ENCODE peak calls at places on chromosomes 16 and 17, in four cellular contexts. One of them, this sample, is unnamed. For H3K9me3, H3K36me3 and H3K4me1, the result is how much of the 10 kb centered on the place peaks cover.

GRCh38 chr16:49825006-49825405 is 30.9 kb downstream of the ZNF423 start:
- DNase-seq in PC-3: no peak
- DNase-seq in CD8-positive, alpha-beta memory T cell: no peak
- DNase-seq in tibial nerve: no peak
- DNase-seq in this sample: no peak

GRCh38 chr16:28845173-28846079 is 722 bp downstream of the TUFM start:
- DNase-seq in PC-3: peak
- DNase-seq in CD8-positive, alpha-beta memory T cell: no peak
- DNase-seq in tibial nerve: no peak
- DNase-seq in this sample: no peak

GRCh38 chr17:81838753-81839255 is 4.0 kb upstream of the PPP1R27 start:
- DNase-seq in PC-3: no peak
- DNase-seq in CD8-positive, alpha-beta memory T cell: no peak
- DNase-seq in tibial nerve: no peak
- DNase-seq in this sample: no peak

GRCh38 chr17:7627250-7628121 is at the start of gene SAT2:
- DNase-seq in PC-3: peak
- DNase-seq in CD8-positive, alpha-beta memory T cell: peak
- DNase-seq in tibial nerve: peak
- DNase-seq in this sample: peak

GRCh38 chr17:51662204-51663056 is 402.1 kb downstream of the UTP18 start:
- DNase-seq in PC-3: no peak
- DNase-seq in CD8-positive, alpha-beta memory T cell: no peak
- DNase-seq in tibial nerve: no peak
- DNase-seq in this sample: no peak

GRCh38 chr17:73683788-73684582 is 39.7 kb upstream of the SDK2 start:
- DNase-seq in PC-3: no peak
- DNase-seq in CD8-positive, alpha-beta memory T cell: no peak
- DNase-seq in tibial nerve: no peak
- DNase-seq in this sample: no peak

GRCh38 chr17:36880506-36880905 is 56.8 kb upstream of the LHX1 start:
- DNase-seq in PC-3: peak
- DNase-seq in CD8-positive, alpha-beta memory T cell: no peak
- DNase-seq in tibial nerve: no peak
- DNase-seq in this sample: no peak

GRCh38 chr17:30570596-30571265 is 93.5 kb downstream of the GOSR1 start:
- DNase-seq in PC-3: no peak
- DNase-seq in CD8-positive, alpha-beta memory T cell: no peak
- DNase-seq in tibial nerve: no peak
- DNase-seq in this sample: no peak

GRCh38 chr16:56294599-56294998 is 103.3 kb downstream of the GNAO1 start:
- DNase-seq in PC-3: peak
- DNase-seq in CD8-positive, alpha-beta memory T cell: no peak
- DNase-seq in tibial nerve: no peak
- DNase-seq in this sample: no peak

GRCh38 chr17:1227917-1228751 is 42.1 kb upstream of the BHLHA9 start:
- DNase-seq in PC-3: no peak
- DNase-seq in CD8-positive, alpha-beta memory T cell: peak
- DNase-seq in tibial nerve: peak
- DNase-seq in this sample: no peak

GRCh38 chr17:7842380-7842949 is 8.4 kb downstream of the KDM6B start:
- DNase-seq in PC-3: peak
- DNase-seq in CD8-positive, alpha-beta memory T cell: peak
- DNase-seq in tibial nerve: peak
- DNase-seq in this sample: peak

GRCh38 chr17:28584434-28584833 is 7.7 kb upstream of the ALDOC start:
- DNase-seq in PC-3: no peak
- DNase-seq in CD8-positive, alpha-beta memory T cell: no peak
- DNase-seq in tibial nerve: no peak
- DNase-seq in this sample: no peak

GRCh38 chr16:81707411-81708321 is 71.4 kb upstream of the PLCG2 start:
- DNase-seq in PC-3: peak
- DNase-seq in CD8-positive, alpha-beta memory T cell: no peak
- DNase-seq in tibial nerve: no peak
- DNase-seq in this sample: no peak

GRCh38 chr16:10693889-10694288 is 841 bp downstream of the TEKT5 start:
- DNase-seq in PC-3: no peak
- DNase-seq in CD8-positive, alpha-beta memory T cell: no peak
- DNase-seq in tibial nerve: no peak
- DNase-seq in this sample: no peak

DNA sequence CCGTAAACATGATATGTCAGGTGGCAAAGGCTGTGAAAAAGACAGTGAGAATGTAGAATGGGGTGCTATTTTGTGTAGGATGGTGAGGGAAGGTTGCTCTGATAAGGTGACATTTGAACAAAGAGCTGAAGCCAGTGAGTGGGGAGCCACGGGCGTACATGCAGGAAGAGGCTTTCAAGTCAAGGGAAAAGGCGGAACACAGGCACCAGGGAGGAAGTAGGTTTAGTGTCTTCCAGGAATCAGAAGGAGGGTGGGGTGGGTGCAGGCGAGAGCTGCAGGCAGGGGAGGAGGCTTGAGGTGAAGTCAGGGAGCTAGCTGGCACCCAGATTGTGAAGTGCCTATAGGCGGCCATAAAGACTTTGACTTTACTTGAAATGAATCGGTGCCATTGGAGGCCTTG is 14.1 kb downstream of the ZFP90 start:
- DNase-seq in PC-3: no peak
- DNase-seq in CD8-positive, alpha-beta memory T cell: no peak
- DNase-seq in tibial nerve: no peak
- DNase-seq in this sample: no peak
- H3K9me3 ChIP-seq in PC-3: under half
- H3K9me3 ChIP-seq in CD8-positive, alpha-beta memory T cell: under half
- H3K9me3 ChIP-seq in tibial nerve: half or more
- H3K9me3 ChIP-seq in this sample: under half

DNA sequence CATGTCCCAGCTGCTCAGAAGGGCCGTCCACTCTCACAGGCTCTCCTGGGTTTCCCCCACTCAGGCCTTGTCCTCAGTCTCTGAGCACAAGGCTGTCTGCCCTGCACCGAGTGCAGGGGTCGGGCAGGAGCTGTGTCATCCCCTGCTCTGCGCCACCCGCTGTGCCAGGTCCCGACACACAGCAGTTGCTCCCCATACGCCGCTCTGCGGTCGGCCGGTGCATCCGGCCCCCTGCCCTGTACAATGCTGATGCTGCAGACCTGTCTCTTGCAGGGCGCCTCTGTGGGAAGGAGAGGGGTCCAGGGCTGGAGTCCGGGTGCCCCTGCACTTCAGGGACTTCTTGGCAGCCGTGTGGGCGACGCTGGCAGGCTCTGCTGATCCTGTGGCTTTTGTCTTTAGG is 6.1 kb downstream of the TSC2 start:
- DNase-seq in PC-3: no peak
- DNase-seq in CD8-positive, alpha-beta memory T cell: no peak
- DNase-seq in tibial nerve: no peak
- DNase-seq in this sample: no peak
- H3K36me3 ChIP-seq in PC-3: under half
- H3K36me3 ChIP-seq in CD8-positive, alpha-beta memory T cell: under half
- H3K36me3 ChIP-seq in tibial nerve: under half
- H3K36me3 ChIP-seq in this sample: under half

DNA sequence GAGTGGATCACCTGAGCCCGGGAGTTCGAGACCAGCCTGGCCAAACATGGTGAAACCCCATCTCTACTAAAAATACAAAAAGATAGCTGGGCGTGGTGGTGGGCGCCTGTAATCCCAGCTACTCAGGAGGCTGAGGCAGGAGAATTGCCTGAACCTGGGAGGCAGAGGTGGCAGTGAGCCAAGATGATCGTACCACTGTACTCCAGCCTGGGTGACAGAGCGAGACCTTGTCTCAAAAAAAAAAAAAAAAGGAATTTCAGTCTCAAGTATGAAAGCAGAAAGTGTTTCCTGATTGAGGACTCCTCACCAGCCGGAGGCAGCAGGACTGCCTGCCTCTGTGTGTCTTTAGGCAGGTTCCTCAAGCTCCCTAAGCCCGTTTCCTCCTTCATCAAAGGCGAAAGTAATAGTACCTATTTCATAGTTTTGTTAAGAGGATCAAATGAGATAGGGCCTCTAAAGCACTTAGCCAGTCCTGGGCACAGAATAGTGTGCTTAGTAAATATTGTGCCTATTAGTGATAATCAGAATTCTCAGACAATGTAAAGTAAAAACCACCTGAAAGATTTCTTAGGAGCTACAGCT is 9.0 kb downstream of the RAI1 start:
- DNase-seq in PC-3: no peak
- DNase-seq in CD8-positive, alpha-beta memory T cell: no peak
- DNase-seq in tibial nerve: no peak
- DNase-seq in this sample: no peak
- H3K4me1 ChIP-seq in PC-3: half or more
- H3K4me1 ChIP-seq in CD8-positive, alpha-beta memory T cell: under half
- H3K4me1 ChIP-seq in tibial nerve: under half
- H3K4me1 ChIP-seq in this sample: under half

GRCh38 chr17:5179003-5179402 is 12.7 kb downstream of the ZNF594 start:
- DNase-seq in PC-3: no peak
- DNase-seq in CD8-positive, alpha-beta memory T cell: no peak
- DNase-seq in tibial nerve: no peak
- DNase-seq in this sample: no peak
- H3K9me3 ChIP-seq in PC-3: under half
- H3K9me3 ChIP-seq in CD8-positive, alpha-beta memory T cell: half or more
- H3K9me3 ChIP-seq in tibial nerve: half or more
- H3K9me3 ChIP-seq in this sample: under half

DNA sequence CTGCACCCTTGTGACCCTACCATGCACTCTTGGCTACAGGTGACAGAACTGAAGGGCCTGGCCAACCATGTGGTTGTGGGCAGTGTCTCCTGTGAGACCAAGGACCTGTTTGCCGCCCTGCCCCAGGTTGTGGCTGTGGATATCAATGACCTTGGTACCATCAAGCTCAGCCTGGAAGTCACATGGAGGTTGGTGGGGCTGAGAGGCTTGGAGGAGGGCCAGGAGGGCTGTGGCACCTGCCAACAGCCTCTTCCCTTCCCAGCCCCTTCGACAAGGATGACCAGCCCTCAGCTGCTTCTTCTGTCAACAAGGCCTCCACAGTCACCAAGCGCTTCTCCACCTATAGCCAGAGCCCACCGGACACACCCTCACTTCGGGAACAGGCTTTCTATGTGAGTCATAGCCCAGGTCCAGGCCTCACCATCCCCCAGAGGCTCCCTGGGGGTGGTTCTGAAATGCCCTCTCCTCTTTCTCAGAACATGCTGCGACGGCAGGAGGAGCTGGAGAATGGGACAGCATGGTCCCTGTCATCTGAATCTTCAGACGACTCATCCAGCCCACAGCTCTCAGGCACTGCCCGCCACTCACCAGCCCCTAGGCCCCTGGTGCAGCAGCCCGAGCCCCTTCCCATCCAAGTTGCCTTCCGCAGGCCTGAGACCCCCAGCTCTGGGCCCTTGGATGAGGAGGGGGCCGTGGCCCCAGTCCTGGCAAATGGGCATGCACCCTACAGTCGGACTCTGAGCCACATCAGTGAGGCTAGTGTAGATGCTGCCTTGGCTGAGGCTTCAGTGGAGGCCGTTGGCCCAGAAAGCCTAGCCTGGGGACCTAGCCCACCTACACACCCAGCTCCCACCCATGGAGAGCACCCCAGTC is 13.0 kb downstream of the RIPOR1 start:
- DNase-seq in PC-3: peak
- DNase-seq in CD8-positive, alpha-beta memory T cell: no peak
- DNase-seq in tibial nerve: no peak
- DNase-seq in this sample: no peak
- H3K36me3 ChIP-seq in PC-3: under half
- H3K36me3 ChIP-seq in CD8-positive, alpha-beta memory T cell: under half
- H3K36me3 ChIP-seq in tibial nerve: under half
- H3K36me3 ChIP-seq in this sample: under half

GRCh38 chr17:64975318-64976087 is 56.2 kb upstream of the LRRC37A3 start:
- DNase-seq in PC-3: peak
- DNase-seq in CD8-positive, alpha-beta memory T cell: peak
- DNase-seq in tibial nerve: peak
- DNase-seq in this sample: peak
- H3K4me1 ChIP-seq in PC-3: under half
- H3K4me1 ChIP-seq in CD8-positive, alpha-beta memory T cell: under half
- H3K4me1 ChIP-seq in tibial nerve: under half
- H3K4me1 ChIP-seq in this sample: under half

GRCh38 chr16:35200662-35201061 is 1741.2 kb downstream of the TP53TG3F start:
- DNase-seq in PC-3: no peak
- DNase-seq in CD8-positive, alpha-beta memory T cell: no peak
- DNase-seq in tibial nerve: no peak
- DNase-seq in this sample: no peak

GRCh38 chr16:35196313-35196712 is 1736.9 kb downstream of the TP53TG3F start:
- DNase-seq in PC-3: no peak
- DNase-seq in CD8-positive, alpha-beta memory T cell: no peak
- DNase-seq in tibial nerve: no peak
- DNase-seq in this sample: no peak

GRCh38 chr16:35201151-35201550 is 1741.7 kb downstream of the TP53TG3F start:
- DNase-seq in PC-3: no peak
- DNase-seq in CD8-positive, alpha-beta memory T cell: no peak
- DNase-seq in tibial nerve: no peak
- DNase-seq in this sample: no peak

GRCh38 chr16:35197656-35198055 is 1738.2 kb downstream of the TP53TG3F start:
- DNase-seq in PC-3: no peak
- DNase-seq in CD8-positive, alpha-beta memory T cell: no peak
- DNase-seq in tibial nerve: peak
- DNase-seq in this sample: no peak

GRCh38 chr16:35198223-35199199 is 1739.1 kb downstream of the TP53TG3F start:
- DNase-seq in PC-3: no peak
- DNase-seq in CD8-positive, alpha-beta memory T cell: no peak
- DNase-seq in tibial nerve: peak
- DNase-seq in this sample: no peak
- H3K9me3 ChIP-seq in PC-3: under half
- H3K9me3 ChIP-seq in CD8-positive, alpha-beta memory T cell: under half
- H3K9me3 ChIP-seq in tibial nerve: under half
- H3K9me3 ChIP-seq in this sample: under half

GRCh38 chr16:84093120-84093878 is 23.4 kb downstream of the MBTPS1 start:
- DNase-seq in PC-3: no peak
- DNase-seq in CD8-positive, alpha-beta memory T cell: no peak
- DNase-seq in tibial nerve: no peak
- DNase-seq in this sample: no peak

GRCh38 chr16:84091460-84091859 is 25.3 kb downstream of the MBTPS1 start:
- DNase-seq in PC-3: no peak
- DNase-seq in CD8-positive, alpha-beta memory T cell: no peak
- DNase-seq in tibial nerve: no peak
- DNase-seq in this sample: no peak

GRCh38 chr16:84088695-84089395 is 27.9 kb downstream of the MBTPS1 start:
- DNase-seq in PC-3: peak
- DNase-seq in CD8-positive, alpha-beta memory T cell: peak
- DNase-seq in tibial nerve: no peak
- DNase-seq in this sample: peak

GRCh38 chr16:84087461-84088151 is 29.1 kb downstream of the MBTPS1 start:
- DNase-seq in PC-3: no peak
- DNase-seq in CD8-positive, alpha-beta memory T cell: no peak
- DNase-seq in tibial nerve: no peak
- DNase-seq in this sample: no peak

DNA sequence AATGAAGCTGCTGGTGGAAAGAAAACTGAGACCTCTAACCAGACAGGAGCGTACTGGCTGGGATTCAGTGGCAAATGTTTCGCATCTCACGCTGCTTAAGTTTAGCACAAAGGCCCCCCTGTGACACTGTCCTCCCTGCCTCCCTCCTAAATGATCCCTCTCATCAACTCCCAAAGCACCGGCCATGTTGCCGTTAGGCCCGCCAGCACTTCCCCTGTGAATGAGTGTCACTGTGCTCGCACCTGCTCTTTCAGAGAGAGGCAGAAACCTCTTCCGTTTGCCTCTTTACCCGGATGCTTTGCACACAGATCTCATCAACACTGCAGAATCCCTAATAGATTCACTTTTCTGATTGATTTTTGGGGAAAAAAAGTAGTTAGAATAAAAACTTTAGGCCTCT is 26.5 kb downstream of the MBTPS1 start:
- DNase-seq in PC-3: no peak
- DNase-seq in CD8-positive, alpha-beta memory T cell: no peak
- DNase-seq in tibial nerve: no peak
- DNase-seq in this sample: no peak
- H3K36me3 ChIP-seq in PC-3: under half
- H3K36me3 ChIP-seq in CD8-positive, alpha-beta memory T cell: half or more
- H3K36me3 ChIP-seq in tibial nerve: under half
- H3K36me3 ChIP-seq in this sample: half or more

This sample was measured in CD4-positive, alpha-beta memory T cell.